ENCODE peak calls at places on chromosomes 4 and X, in eight cellular contexts. F, D, V, Y, W, R, J and X are unnamed samples.

GRCh38 chr4:98068495-98068894 is 74.8 kb downstream of the STPG2 start:
- DNase-seq in Y (no peak), R (no peak), J (no peak), V (no peak), F (no peak), W (no peak), D (no peak), X (no peak)

GRCh38 chr4:25674386-25674785 is 18.7 kb downstream of the SLC34A2 start:
- DNase-seq in F (no peak), V (no peak), J (no peak), Y (no peak), R (no peak), D (no peak), W (peak; percentile 45), X (no peak)

GRCh38 chr4:4555916-4556315 is 14.1 kb upstream of the STX18 start:
- DNase-seq in J (peak; percentile 80), D (no peak), W (no peak), F (no peak), Y (no peak), R (no peak), V (peak; percentile 89), X (no peak)

GRCh38 chr4:156188596-156188995 is 234.9 kb upstream of the CTSO start:
- DNase-seq in Y (no peak), D (no peak), J (peak; percentile 4), V (no peak), R (no peak), W (no peak), F (no peak), X (no peak)

GRCh38 chr4:94457692-94458106 is 6.0 kb downstream of the PDLIM5 start:
- DNase-seq in W (no peak), F (no peak), D (no peak), R (no peak), J (peak; percentile 62), Y (no peak), V (no peak), X (peak; percentile 25)

GRCh38 chr4:88981571-88981970 is 75.4 kb downstream of the FAM13A start:
- DNase-seq in D (no peak), R (no peak), J (peak; percentile 61), Y (no peak), F (no peak), W (no peak), V (peak; percentile 35), X (no peak)

GRCh38 chr4:128516568-128516967 is 229.0 kb upstream of the PGRMC2 start:
- DNase-seq in J (peak; percentile 60), F (no peak), W (no peak), V (peak; percentile 92), R (no peak), D (peak; percentile 57), Y (peak; percentile 50), X (no peak)

GRCh38 chr4:162456106-162456505 is 292.3 kb upstream of the FSTL5 start:
- DNase-seq in Y (no peak), J (no peak), R (no peak), V (no peak), W (no peak), D (no peak), F (no peak), X (no peak)

GRCh38 chr4:72473434-72473900 is 95.6 kb downstream of the ADAMTS3 start:
- DNase-seq in F (no peak), Y (no peak), D (no peak), R (no peak), V (no peak), J (peak; percentile 23), W (no peak), X (no peak)

GRCh38 chrX:25640276-25640675 is 497.9 kb upstream of the MAGEB18 start:
- DNase-seq in D (no peak), J (no peak), W (no peak), R (no peak), V (no peak), F (no peak), Y (no peak), X (no peak)

GRCh38 chr4:141174457-141174856 is 41.2 kb upstream of the RNF150 start:
- DNase-seq in F (no peak), V (no peak), R (no peak), Y (no peak), J (no peak), W (no peak), D (no peak), X (no peak)

GRCh38 chr4:110309686-110310085 is 111.3 kb upstream of the ELOVL6 start:
- DNase-seq in V (peak; percentile 2), J (peak; percentile 39), D (peak; percentile 41), Y (no peak), W (no peak), R (no peak), F (no peak), X (no peak)

GRCh38 chr4:38669233-38669632 is 5.2 kb downstream of the KLF3 start:
- DNase-seq in J (peak; percentile 53), V (no peak), R (no peak), D (no peak), F (no peak), W (peak; percentile 17), Y (no peak), X (no peak)
- H3K4me3 ChIP-seq in J (no peak overlapping the region), V (no peak overlapping the region), R (no peak overlapping the region), D (no peak overlapping the region), F (peak overlapping the region; percentile 4), W (no peak overlapping the region), Y (peak overlapping the region; percentile 14), X (no peak overlapping the region)

GRCh38 chrX:12877386-12877785 is 10.5 kb downstream of the TLR7 start:
- DNase-seq in V (no peak), R (no peak), D (no peak), J (no peak), W (no peak), Y (no peak), F (no peak), X (no peak)
- H3K27me3 ChIP-seq in V (peaks cover 2% of the 10 kb centered on the region), R (no peaks in the 10 kb centered on the region), D (no peaks in the 10 kb centered on the region), J (no peaks in the 10 kb centered on the region), W (no peaks in the 10 kb centered on the region), Y (no peaks in the 10 kb centered on the region), F (no peaks in the 10 kb centered on the region), X (no peaks in the 10 kb centered on the region)

DNA sequence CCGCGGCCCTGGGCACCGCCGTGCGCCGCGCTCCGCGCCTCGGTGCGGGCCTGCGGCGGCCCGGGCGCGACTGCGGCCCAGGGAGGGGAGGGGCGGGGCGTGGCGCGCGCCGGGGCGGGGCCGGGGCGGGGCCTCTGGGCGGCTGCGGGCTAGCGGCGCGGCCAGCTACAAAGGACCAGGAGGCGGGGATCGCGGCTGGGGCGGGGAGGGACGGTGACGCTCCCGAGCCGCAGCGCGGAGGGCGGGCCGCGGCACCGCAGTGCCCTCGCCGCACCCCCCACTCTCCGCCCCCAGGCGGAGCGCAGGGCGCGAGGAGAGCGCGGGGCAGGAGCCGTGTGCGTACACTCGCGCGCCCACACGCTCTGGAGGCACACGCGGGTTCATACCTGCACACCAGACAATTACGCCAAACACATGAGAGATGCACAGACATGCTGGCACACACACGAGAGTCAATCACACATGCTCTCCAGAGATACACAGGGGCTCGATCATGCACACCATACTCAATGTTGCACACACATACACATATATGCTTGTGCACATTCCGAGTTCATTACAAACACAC is at the start of gene CRMP1:
- DNase-seq in V (no peak), D (peak; percentile 51), W (peak; percentile 79), F (peak; percentile 34), J (peak; percentile 19), Y (no peak), R (no peak), X (no peak)
- H3K4me3 ChIP-seq in V (peak within 1 kb of the TSS; percentile 2), D (no peak within 1 kb of the TSS), W (peak within 1 kb of the TSS; percentile 17), F (no peak within 1 kb of the TSS), J (no peak within 1 kb of the TSS), Y (no peak within 1 kb of the TSS), R (no peak within 1 kb of the TSS), X (no peak within 1 kb of the TSS)

DNA sequence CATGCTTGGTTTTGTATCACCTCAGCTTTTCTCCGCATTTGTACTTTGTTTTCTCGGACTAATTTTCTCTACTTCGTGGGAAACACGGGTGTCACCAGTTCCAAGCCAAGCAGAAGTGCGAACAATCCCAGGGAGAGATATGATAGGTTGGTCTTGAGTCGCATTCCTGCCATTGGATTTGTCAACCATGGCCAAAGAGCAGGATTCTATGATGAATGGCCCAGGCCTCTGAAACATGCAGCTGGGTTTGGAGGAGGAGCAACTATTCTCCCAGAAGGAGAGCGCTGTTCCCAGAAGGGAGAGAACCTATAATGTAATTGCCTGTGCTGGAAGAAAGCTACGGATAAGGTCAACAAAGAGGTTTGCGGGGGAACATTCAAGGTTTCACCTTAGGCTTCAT is 10.3 kb upstream of the FGFBP1 start:
- DNase-seq in V (no peak), D (no peak), Y (no peak), R (no peak), J (no peak), F (no peak), W (no peak), X (no peak)
- H3K27me3 ChIP-seq in V (peaks cover 9% of the 10 kb centered on the region), D (no peaks in the 10 kb centered on the region), Y (no peaks in the 10 kb centered on the region), R (no peaks in the 10 kb centered on the region), J (no peaks in the 10 kb centered on the region), F (no peaks in the 10 kb centered on the region), W (no peaks in the 10 kb centered on the region), X (no peaks in the 10 kb centered on the region)

GRCh38 chr4:69126030-69126429 is 29.8 kb downstream of the UGT2B7 start:
- DNase-seq in F (no peak), W (no peak), V (no peak), J (no peak), Y (no peak), R (no peak), D (no peak), X (no peak)

GRCh38 chr4:69122476-69122875 is 26.2 kb downstream of the UGT2B7 start:
- DNase-seq in V (no peak), D (no peak), Y (no peak), W (no peak), J (no peak), R (no peak), F (no peak), X (no peak)

GRCh38 chr4:69120869-69121268 is 24.6 kb downstream of the UGT2B7 start:
- DNase-seq in V (peak; percentile 18), J (no peak), R (no peak), F (no peak), W (no peak), Y (no peak), D (no peak), X (no peak)

GRCh38 chr4:69124941-69125340 is 28.7 kb downstream of the UGT2B7 start:
- DNase-seq in V (no peak), W (no peak), J (no peak), D (no peak), F (no peak), Y (no peak), R (no peak), X (no peak)
- H3K4me3 ChIP-seq in V (no peak overlapping the region), W (no peak overlapping the region), J (no peak overlapping the region), D (no peak overlapping the region), F (no peak overlapping the region), Y (no peak overlapping the region), R (no peak overlapping the region), X (no peak overlapping the region)

GRCh38 chr4:185108669-185109068 is 34.4 kb upstream of the SLC25A4 start:
- DNase-seq in Y (no peak), J (no peak), V (no peak), F (no peak), D (no peak), W (no peak), R (no peak), X (no peak)

GRCh38 chr4:185106353-185106752 is 36.7 kb upstream of the SLC25A4 start:
- DNase-seq in J (no peak), Y (no peak), F (no peak), W (no peak), R (no peak), D (no peak), V (no peak), X (no peak)

GRCh38 chr4:185110375-185110823 is 32.7 kb upstream of the SLC25A4 start:
- DNase-seq in D (no peak), R (no peak), Y (no peak), J (no peak), V (no peak), W (no peak), F (no peak), X (no peak)

GRCh38 chr4:185109736-185110135 is 33.3 kb upstream of the SLC25A4 start:
- DNase-seq in D (no peak), J (no peak), F (no peak), Y (no peak), W (no peak), V (no peak), R (no peak), X (no peak)

GRCh38 chr4:185108185-185108584 is 34.9 kb upstream of the SLC25A4 start:
- DNase-seq in R (no peak), Y (no peak), V (no peak), D (no peak), W (no peak), J (no peak), F (no peak), X (no peak)
- H3K27me3 ChIP-seq in R (no peaks in the 10 kb centered on the region), Y (no peaks in the 10 kb centered on the region), V (peaks cover 2% of the 10 kb centered on the region), D (no peaks in the 10 kb centered on the region), W (no peaks in the 10 kb centered on the region), J (no peaks in the 10 kb centered on the region), F (no peaks in the 10 kb centered on the region), X (no peaks in the 10 kb centered on the region)